ENCODE peak calls at places on chromosomes 6 and 20, in five cellular contexts. C is GM12878, L is WTC11, F is GM23338, P is K562. O is an unnamed sample.

GRCh38 chr6:15911753-15912504 is 217.0 kb upstream of the MYLIP start:
- DNase-seq in C (no peak), L (no peak), P (no peak), F (peak; percentile 53), O (no peak)

GRCh38 chr6:160973311-160973710 is 18.3 kb upstream of the MAP3K4 start:
- DNase-seq in C (no peak), P (peak; percentile 50), L (no peak), F (no peak), O (no peak)

GRCh38 chr6:26743157-26743821 is 83.7 kb upstream of the ZNF322 start:
- DNase-seq in P (peak; percentile 61), C (no peak), L (peak; percentile 72), F (peak; percentile 90), O (no peak)

GRCh38 chr6:163455553-163455952 is 41.0 kb downstream of the QKI start:
- DNase-seq in P (no peak), L (no peak), C (no peak), F (no peak), O (no peak)

GRCh38 chr6:166173292-166173951 is 5.8 kb upstream of the TBXT start:
- DNase-seq in F (peak; percentile 75), L (peak; percentile 48), C (peak; percentile 68), P (no peak), O (no peak)

GRCh38 chr20:61331542-61331941 is 79.5 kb downstream of the CDH4 start:
- DNase-seq in P (no peak), L (no peak), F (no peak), C (no peak), O (no peak)

GRCh38 chr20:1472556-1473243 is 6.1 kb upstream of the NSFL1C start:
- DNase-seq in C (no peak), F (no peak), P (no peak), L (no peak), O (no peak)

GRCh38 chr6:16450285-16450684 is 211.9 kb downstream of the GMPR start:
- DNase-seq in F (no peak), C (no peak), L (no peak), P (no peak), O (no peak)

GRCh38 chr6:138307816-138308727 is 69.6 kb upstream of the SMIM28 start:
- DNase-seq in F (peak; percentile 28), L (no peak), C (no peak), P (no peak), O (no peak)

DNA sequence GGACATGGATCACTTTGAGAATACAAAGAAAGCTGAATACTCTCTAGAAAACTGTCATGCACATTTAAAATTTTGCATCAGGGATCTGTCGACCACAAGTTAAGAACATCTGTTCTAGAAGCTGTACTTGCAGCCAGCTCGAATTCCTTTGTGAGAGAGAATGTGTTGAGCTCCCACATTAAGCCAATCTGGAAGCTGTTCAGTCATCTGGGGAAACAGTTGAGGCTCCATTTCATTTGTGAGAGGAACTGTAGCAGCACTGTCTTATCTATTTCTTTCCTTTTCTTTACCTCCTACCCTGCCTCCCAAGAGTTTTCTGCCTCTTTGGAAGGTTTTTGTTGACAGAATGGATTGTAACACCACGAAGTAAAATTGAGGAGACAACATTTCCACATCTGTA is 50.8 kb downstream of the KAT14 start:
- DNase-seq in C (no peak), P (no peak), L (no peak), F (no peak), O (no peak)
- TF ChIP-seq CREB1 in C (no peak), P (no peak), L (no peak), F (no peak), O (no peak)

GRCh38 chr6:110020888-110021287 is 42.8 kb downstream of the GPR6 start:
- DNase-seq in F (peak; percentile 14), C (no peak), P (no peak), L (no peak), O (no peak)

GRCh38 chr6:110015206-110015605 is 37.1 kb downstream of the GPR6 start:
- DNase-seq in P (no peak), C (no peak), L (no peak), F (no peak), O (no peak)

GRCh38 chr6:110017946-110018345 is 39.8 kb downstream of the GPR6 start:
- DNase-seq in F (no peak), P (no peak), L (no peak), C (no peak), O (no peak)

GRCh38 chr6:110018486-110018885 is 40.4 kb downstream of the GPR6 start:
- DNase-seq in P (no peak), F (no peak), C (no peak), L (no peak), O (no peak)

DNA sequence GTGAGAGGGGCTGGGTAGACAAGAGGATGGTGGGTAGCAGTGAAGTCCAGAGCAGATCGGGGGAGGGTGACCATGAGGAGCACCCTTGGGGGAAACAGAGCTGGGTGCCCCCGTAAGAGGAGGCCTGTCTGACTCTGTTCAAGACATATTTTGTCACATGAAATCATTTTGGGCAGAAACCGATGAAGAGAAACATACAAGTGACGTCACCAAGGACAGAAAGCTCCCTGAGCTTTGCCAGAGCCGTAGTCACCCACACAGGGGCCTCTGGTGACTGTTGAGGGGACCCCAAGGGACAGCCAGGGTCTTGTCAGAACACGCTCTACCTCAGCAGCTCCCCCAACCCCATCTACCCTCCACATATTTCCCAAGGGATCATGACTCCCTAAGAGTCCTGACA is 39.2 kb downstream of the GPR6 start:
- DNase-seq in P (no peak), F (no peak), C (no peak), L (no peak), O (no peak)
- TF ChIP-seq CREB1 in P (no peak), F (no peak), C (no peak), L (no peak), O (no peak)

DNA sequence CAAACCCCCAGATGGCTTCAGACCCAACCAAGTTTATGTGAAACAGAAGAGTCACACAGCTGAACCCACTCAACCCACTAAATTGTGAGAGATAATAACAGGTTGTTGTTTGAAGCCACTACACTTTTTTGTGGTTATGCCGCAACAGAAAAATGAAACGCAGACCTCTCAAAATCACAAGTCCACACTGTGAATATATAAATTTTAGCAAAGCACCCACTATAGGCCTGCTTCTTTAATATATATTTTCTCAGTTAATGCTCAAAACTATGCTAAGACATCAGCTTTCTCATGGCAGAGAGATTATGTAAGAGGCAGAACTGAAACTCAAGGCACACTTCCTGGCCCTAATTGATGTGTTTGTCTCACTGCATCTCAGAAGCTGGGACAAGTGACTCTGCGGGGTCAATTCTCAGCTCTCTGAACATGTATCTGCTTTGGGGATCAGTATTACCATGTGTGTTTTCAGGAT is 27.7 kb downstream of the MAP3K5 start:
- DNase-seq in C (peak; percentile 88), F (no peak), P (no peak), L (no peak), O (no peak)
- TF ChIP-seq CREB1 in C (peak; percentile 35), F (no peak), P (no peak), L (no peak), O (no peak)

GRCh38 chr6:170224694-170225660 is 65.9 kb downstream of the DLL1 start:
- DNase-seq in P (no peak), L (no peak), C (no peak), F (no peak), O (no peak)
- TF ChIP-seq CREB1 in P (no peak), L (no peak), C (no peak), F (no peak), O (no peak)

GRCh38 chr20:33162753-33163152 is 5.2 kb upstream of the BPIFA2 start:
- DNase-seq in C (no peak), L (no peak), F (no peak), P (no peak), O (no peak)
- TF ChIP-seq CREB1 in C (no peak), L (no peak), F (no peak), P (no peak), O (no peak)

GRCh38 chr6:57324538-57324937 is 7.1 kb downstream of the PRIM2 start:
- DNase-seq in C (no peak), F (peak; percentile 29), L (no peak), P (no peak), O (no peak)

GRCh38 chr6:57329933-57330332 is 12.5 kb downstream of the PRIM2 start:
- DNase-seq in L (no peak), F (no peak), C (no peak), P (no peak), O (no peak)

GRCh38 chr6:57328074-57328473 is 10.6 kb downstream of the PRIM2 start:
- DNase-seq in F (no peak), P (no peak), L (no peak), C (no peak), O (no peak)

DNA sequence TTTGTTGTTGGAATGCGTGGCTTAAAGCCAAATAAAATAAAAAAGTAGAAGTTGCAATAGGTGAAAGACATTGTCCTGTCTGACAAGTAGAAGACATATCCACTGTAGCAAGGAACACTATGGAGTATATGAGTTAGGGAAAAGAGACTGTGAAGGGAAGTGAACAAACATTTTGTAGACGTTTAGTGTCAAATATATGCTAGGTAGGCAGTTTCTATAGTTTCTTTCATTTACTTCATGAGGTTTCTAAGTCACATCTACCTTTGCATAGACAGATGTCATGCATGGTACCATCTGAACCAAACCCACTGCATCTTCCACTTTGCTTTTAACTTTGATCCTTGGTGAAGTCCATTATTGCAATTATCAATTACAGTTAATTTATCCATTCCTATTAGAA is 9.9 kb downstream of the PRIM2 start:
- DNase-seq in F (no peak), P (no peak), C (no peak), L (no peak), O (no peak)
- TF ChIP-seq CREB1 in F (no peak), P (no peak), C (no peak), L (no peak), O (no peak)

GRCh38 chr6:79601020-79601609 is 30.0 kb upstream of the SH3BGRL2 start:
- DNase-seq in F (no peak), P (no peak), L (no peak), C (no peak), O (no peak)
- TF ChIP-seq CREB1 in F (no peak), P (no peak), L (no peak), C (no peak), O (no peak)